ENCODE peak calls at places on chromosome X, in nine cellular contexts. L, K, U, T, E, P, D, N and B are unnamed samples.

GRCh38 chrX:25872786-25873185 is 265.4 kb upstream of the MAGEB18 start:
- DNase-seq in P (no peak), N (no peak), K (no peak), T (no peak), D (no peak), L (no peak), E (no peak), U (no peak), B (peak)

GRCh38 chrX:124347242-124347641 is 879 bp downstream of the SH2D1A start:
- DNase-seq in E (no peak), P (no peak), D (no peak), L (no peak), T (no peak), N (no peak), K (no peak), U (no peak), B (no peak)

GRCh38 chrX:50838820-50839600 is 25.0 kb upstream of the SHROOM4 start:
- DNase-seq in L (no peak), T (no peak), U (no peak), D (peak), K (no peak), E (peak), N (no peak), P (no peak), B (peak)

GRCh38 chrX:50988649-50989048 is 78.1 kb downstream of the BMP15 start:
- DNase-seq in E (peak), P (no peak), U (no peak), N (no peak), K (no peak), T (no peak), L (no peak), D (peak), B (peak)

GRCh38 chrX:17086317-17086716 is 139.9 kb downstream of the REPS2 start:
- DNase-seq in U (no peak), L (no peak), D (no peak), N (no peak), T (no peak), P (no peak), K (no peak), E (no peak), B (no peak)

GRCh38 chrX:7987160-7987992 is 60.2 kb upstream of the PNPLA4 start:
- DNase-seq in T (no peak), P (no peak), L (no peak), D (no peak), K (no peak), U (no peak), N (no peak), E (peak), B (no peak)

GRCh38 chrX:114906978-114907510 is 110.4 kb downstream of the IL13RA2 start:
- DNase-seq in E (no peak), U (no peak), L (peak), N (no peak), T (no peak), P (no peak), D (no peak), K (no peak), B (no peak)

GRCh38 chrX:71282514-71283408 is 674 bp upstream of the NONO start:
- DNase-seq in T (no peak), K (no peak), P (no peak), U (no peak), E (no peak), N (peak), D (peak), L (no peak), B (peak)

GRCh38 chrX:110218591-110218990 is 99.3 kb downstream of the AMMECR1 start:
- DNase-seq in U (no peak), E (peak), T (no peak), L (no peak), K (no peak), D (peak), P (no peak), N (no peak), B (peak)

GRCh38 chrX:75229774-75230173 is 44.1 kb upstream of the UPRT start:
- DNase-seq in L (no peak), U (no peak), D (no peak), T (no peak), K (no peak), P (no peak), E (no peak), N (no peak), B (no peak)